ENCODE peak calls at places on chromosomes 2 and 18, in seven cellular contexts. M is astrocyte, I is H9, S is neuronal stem cell, P is A549, A is fibroblast of lung, D is body of pancreas. R is an unnamed sample.

GRCh38 chr18:78087338-78087737 is 837.7 kb downstream of the GALR1 start:
- DNase-seq in M (no peak), I (no peak), S (no peak), P (no peak), A (no peak), D (no peak), R (no peak)

GRCh38 chr18:47284691-47285370 is 33.4 kb upstream of the SKOR2 start:
- DNase-seq in M (no peak), I (no peak), S (no peak), P (no peak), A (no peak), D (no peak), R (no peak)

GRCh38 chr18:36624451-36625167 is 204.2 kb downstream of the TPGS2 start:
- DNase-seq in M (no peak), I (no peak), S (no peak), P (no peak), A (no peak), D (no peak), R (no peak)

GRCh38 chr2:224837558-224837957 is 121.4 kb upstream of the CCDC195 start:
- DNase-seq in M (peak; percentile 94), I (no peak), S (no peak), P (no peak), A (peak; percentile 96), D (no peak), R (peak; percentile 79)

GRCh38 chr2:65545818-65546217 is 113.4 kb upstream of the SPRED2 start:
- DNase-seq in M (peak; percentile 37), I (no peak), S (no peak), P (no peak), A (peak; percentile 53), D (no peak), R (no peak)

GRCh38 chr2:149858916-149859634 is 271.5 kb upstream of the MMADHC start:
- DNase-seq in M (peak; percentile 41), I (no peak), S (no peak), P (peak; percentile 47), A (peak; percentile 57), D (no peak), R (no peak)

GRCh38 chr2:38260469-38260868 is 116.6 kb downstream of the ATL2 start:
- DNase-seq in M (no peak), I (no peak), S (no peak), P (no peak), A (no peak), D (no peak), R (no peak)

GRCh38 chr18:50961974-50962373 is 5.9 kb upstream of the ELAC1 start:
- DNase-seq in M (no peak), I (no peak), S (no peak), P (peak; percentile 4), A (no peak), D (no peak), R (no peak)

GRCh38 chr2:69615078-69615630 is 28.4 kb downstream of the AAK1 start:
- DNase-seq in M (peak; percentile 26), I (no peak), S (no peak), P (no peak), A (peak; percentile 39), D (no peak), R (no peak)

DNA sequence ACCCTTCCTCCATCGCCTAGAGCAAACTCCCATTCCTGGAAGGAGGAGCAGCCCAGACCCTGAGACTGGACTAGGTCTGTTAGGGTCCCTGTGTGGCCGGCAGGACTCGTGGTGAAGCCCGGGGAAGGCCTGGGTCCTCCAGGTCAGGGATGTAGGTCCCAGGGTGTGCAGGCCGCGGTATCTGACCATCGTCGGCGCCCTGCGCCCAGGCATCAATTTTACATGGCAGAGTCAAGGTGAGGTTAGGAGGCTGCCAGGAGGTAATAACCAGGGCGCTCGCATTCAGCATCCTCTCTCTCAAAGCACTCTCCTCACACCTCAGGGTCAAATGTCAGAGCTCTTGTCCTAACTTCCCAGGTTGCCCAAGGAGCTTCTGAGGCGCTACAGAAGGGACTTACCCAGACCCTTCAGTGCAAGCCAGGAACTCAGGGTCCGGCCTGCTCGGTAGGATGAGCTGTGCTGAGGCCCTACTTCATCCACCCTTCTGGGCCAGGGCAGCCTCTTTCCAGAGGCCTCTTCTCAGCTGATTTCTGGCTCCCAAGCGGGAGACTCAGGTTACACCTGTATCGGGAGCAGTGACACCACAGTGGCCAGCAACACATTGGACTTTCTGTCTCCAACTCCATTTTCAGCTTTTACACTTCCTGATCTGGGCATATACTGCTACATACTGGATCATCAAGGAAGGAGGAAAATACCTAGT is 646 bp downstream of the SH2D6 start:
- DNase-seq in M (no peak), I (no peak), S (no peak), P (no peak), A (no peak), D (no peak), R (no peak)
- H3K4me1 ChIP-seq in M (peaks cover 31% of the 10 kb centered on the region), I (peaks cover 5% of the 10 kb centered on the region), S (peaks cover 11% of the 10 kb centered on the region), P (peaks cover 52% of the 10 kb centered on the region), A (peaks cover 9% of the 10 kb centered on the region), D (peaks cover 67% of the 10 kb centered on the region), R (peaks cover 18% of the 10 kb centered on the region)

GRCh38 chr2:174590928-174591648 is 6.5 kb downstream of the WIPF1 start:
- DNase-seq in M (peak; percentile 71), I (no peak), S (no peak), P (no peak), A (peak; percentile 72), D (no peak), R (no peak)
- H3K27ac ChIP-seq in M (no peak overlapping the region), I (no peak overlapping the region), S (no peak overlapping the region), P (no peak overlapping the region), A (no peak overlapping the region), D (no peak overlapping the region), R (no peak overlapping the region)

GRCh38 chr18:7608174-7608550 is 41.0 kb downstream of the PTPRM start:
- DNase-seq in M (peak; percentile 61), I (no peak), S (no peak), P (no peak), A (peak; percentile 69), D (no peak), R (no peak)
- H3K4me1 ChIP-seq in M (peaks cover 29% of the 10 kb centered on the region), I (peaks cover 6% of the 10 kb centered on the region), S (peaks cover 14% of the 10 kb centered on the region), P (peaks cover 26% of the 10 kb centered on the region), A (peaks cover 7% of the 10 kb centered on the region), D (peaks cover 4% of the 10 kb centered on the region), R (peaks cover 7% of the 10 kb centered on the region)

GRCh38 chr2:226763320-226763719 is 36.3 kb downstream of the IRS1 start:
- DNase-seq in M (peak; percentile 73), I (no peak), S (no peak), P (no peak), A (peak; percentile 79), D (no peak), R (no peak)
- H3K27ac ChIP-seq in M (peak overlapping the region; percentile 49), I (no peak overlapping the region), S (no peak overlapping the region), P (no peak overlapping the region), A (no peak overlapping the region), D (no peak overlapping the region), R (no peak overlapping the region)

GRCh38 chr2:193442293-193442692 is 1247.6 kb upstream of the TMEFF2 start:
- DNase-seq in M (no peak), I (no peak), S (no peak), P (no peak), A (no peak), D (no peak), R (no peak)
- H3K4me1 ChIP-seq in M (no peaks in the 10 kb centered on the region), I (no peaks in the 10 kb centered on the region), S (no peaks in the 10 kb centered on the region), P (no peaks in the 10 kb centered on the region), A (no peaks in the 10 kb centered on the region), D (no peaks in the 10 kb centered on the region), R (no peaks in the 10 kb centered on the region)